ENCODE peak calls at places on chromosome 15, in six cellular contexts. I is iris pigment epithelial cell; G is HuH-7.5; N is G401; K is PC-3; J is activated naive CD8-positive, alpha-beta T cell treated with anti-CD3 and anti-CD28 coated beads, Interleukin-2, amount 10 ng/mL, durations not matched to agents 7 days and 5 days. H is an unnamed sample.
A peak's percentile ranks its signal among the peaks of the same experiment; 100 is the strongest.

GRCh38 chr15:29420188-29420587 is 150.6 kb upstream of the NSMCE3 start:
- DNase-seq in I (no peak), G (no peak), N (no peak), K (no peak), J (no peak), H (no peak)

GRCh38 chr15:67836477-67836876 is 3.4 kb downstream of the RNU6-1 start:
- DNase-seq in I (peak; percentile 29), G (peak; percentile 90), N (peak; percentile 52), K (peak; percentile 62), J (peak; percentile 55), H (peak; percentile 56)

GRCh38 chr15:45429974-45430792 is 51.8 kb upstream of the GATM start:
- DNase-seq in I (peak; percentile 31), G (peak; percentile 51), N (no peak), K (peak; percentile 70), J (peak; percentile 95), H (peak; percentile 10)

GRCh38 chr15:91930092-91930491 is 76.6 kb downstream of the SLCO3A1 start:
- DNase-seq in I (no peak), G (no peak), N (no peak), K (no peak), J (no peak), H (no peak)

GRCh38 chr15:61828860-61829513 is 231.3 kb downstream of the VPS13C start:
- DNase-seq in I (no peak), G (no peak), N (no peak), K (no peak), J (no peak), H (no peak)

GRCh38 chr15:77866186-77866585 is 211.3 kb downstream of the TBC1D2B start:
- DNase-seq in I (no peak), G (no peak), N (no peak), K (no peak), J (peak; percentile 18), H (no peak)

GRCh38 chr15:101773496-101774100 is 29.7 kb upstream of the OR4F6 start:
- DNase-seq in I (no peak), G (peak; percentile 25), N (no peak), K (peak; percentile 19), J (no peak), H (no peak)

GRCh38 chr15:49741721-49742120 is 120.9 kb downstream of the DTWD1 start:
- DNase-seq in I (no peak), G (no peak), N (no peak), K (no peak), J (no peak), H (no peak)

GRCh38 chr15:90351479-90352108 is 490 bp upstream of the ZNF774 start:
- DNase-seq in I (no peak), G (peak; percentile 34), N (no peak), K (no peak), J (no peak), H (peak; percentile 62)

GRCh38 chr15:99845009-99845408 is 111.8 kb upstream of the LYSMD4 start:
- DNase-seq in I (peak; percentile 52), G (no peak), N (no peak), K (no peak), J (no peak), H (no peak)

GRCh38 chr15:98785796-98786581 is 137.7 kb downstream of the IGF1R start:
- DNase-seq in I (no peak), G (no peak), N (peak; percentile 45), K (no peak), J (no peak), H (no peak)

GRCh38 chr15:72902245-72902928 is 118.8 kb upstream of the ADPGK start:
- DNase-seq in I (peak; percentile 14), G (no peak), N (peak; percentile 48), K (no peak), J (no peak), H (peak; percentile 22)

GRCh38 chr15:67148196-67148701 is 82.8 kb downstream of the SMAD3 start:
- DNase-seq in I (peak; percentile 80), G (no peak), N (no peak), K (peak; percentile 94), J (no peak), H (no peak)

GRCh38 chr15:32651229-32651837 is 9.8 kb downstream of the SCG5 start:
- DNase-seq in I (peak; percentile 62), G (peak; percentile 48), N (no peak), K (peak; percentile 88), J (peak; percentile 42), H (no peak)

GRCh38 chr15:78454992-78455391 is 17.0 kb downstream of the IREB2 start:
- DNase-seq in I (no peak), G (no peak), N (no peak), K (no peak), J (no peak), H (no peak)

GRCh38 chr15:67746450-67746849 is 78.9 kb upstream of the SKOR1 start:
- DNase-seq in I (no peak), G (no peak), N (no peak), K (peak; percentile 48), J (no peak), H (no peak)

GRCh38 chr15:55546718-55547117 is 38.7 kb upstream of the DNAAF4 start:
- DNase-seq in I (peak; percentile 36), G (no peak), N (no peak), K (peak; percentile 48), J (no peak), H (no peak)

GRCh38 chr15:74624020-74624602 is 8.5 kb downstream of the CLK3 start:
- DNase-seq in I (no peak), G (no peak), N (no peak), K (no peak), J (no peak), H (no peak)

GRCh38 chr15:62618432-62618831 is 424.1 kb upstream of the TPM1 start:
- DNase-seq in I (peak; percentile 77), G (no peak), N (no peak), K (peak; percentile 81), J (no peak), H (no peak)

GRCh38 chr15:73172508-73172907 is 120.2 kb downstream of the NEO1 start:
- DNase-seq in I (no peak), G (no peak), N (no peak), K (no peak), J (no peak), H (no peak)

GRCh38 chr15:65881766-65882434 is 12.6 kb downstream of the RAB11A start:
- DNase-seq in I (no peak), G (no peak), N (no peak), K (no peak), J (no peak), H (no peak)

GRCh38 chr15:31236184-31237041 is 90.2 kb upstream of the KLF13 start:
- DNase-seq in I (peak; percentile 93), G (no peak), N (peak; percentile 80), K (peak; percentile 54), J (no peak), H (peak; percentile 79)

H was measured in cerebellum.